ENCODE peak calls at places on chromosome 10, in four cellular contexts. H is suprapubic skin, C is dorsolateral prefrontal cortex, X is heart right ventricle. N is an unnamed sample.

GRCh38 chr10:71631007-71631859 is 88.3 kb downstream of the C10orf105 start:
- DNase-seq in H (no peak), X (no peak), C (no peak), N (no peak)

GRCh38 chr10:133205146-133205545 is 24.9 kb upstream of the UTF1 start:
- DNase-seq in H (no peak), X (no peak), C (no peak), N (no peak)

GRCh38 chr10:15585303-15585715 is 134.4 kb downstream of the ITGA8 start:
- DNase-seq in X (peak; percentile 46), C (peak; percentile 67), H (no peak), N (peak; percentile 1)

GRCh38 chr10:117884088-117884487 is 162.7 kb downstream of the RAB11FIP2 start:
- DNase-seq in H (no peak), X (no peak), C (no peak), N (no peak)

GRCh38 chr10:61791216-61791615 is 110.3 kb upstream of the ARID5B start:
- DNase-seq in C (no peak), H (no peak), X (no peak), N (no peak)

GRCh38 chr10:49220679-49221078 is 32.5 kb upstream of the TMEM273 start:
- DNase-seq in X (no peak), H (no peak), C (no peak), N (no peak)

GRCh38 chr10:17200035-17200884 is 1.2 kb downstream of the TRDMT1 start:
- DNase-seq in C (no peak), X (no peak), H (no peak), N (no peak)

GRCh38 chr10:50613150-50613549 is 10.6 kb downstream of the SGMS1 start:
- DNase-seq in C (no peak), X (no peak), H (no peak), N (no peak)

GRCh38 chr10:24723788-24724380 is at the start of gene ARHGAP21:
- DNase-seq in C (peak; percentile 79), X (peak; percentile 78), H (peak; percentile 87), N (no peak)

GRCh38 chr10:133391761-133392518 is 2.0 kb upstream of the MTG1 start:
- DNase-seq in H (no peak), C (peak; percentile 24), X (no peak), N (no peak)

GRCh38 chr10:50788951-50789904 is 49.5 kb downstream of the ASAH2B start:
- DNase-seq in C (no peak), X (no peak), H (no peak), N (no peak)

GRCh38 chr10:8539056-8539455 is 484.6 kb downstream of the GATA3 start:
- DNase-seq in X (no peak), C (no peak), H (no peak), N (no peak)

GRCh38 chr10:71270301-71270777 is 48.7 kb upstream of the SLC29A3 start:
- DNase-seq in X (peak; percentile 60), H (no peak), C (no peak), N (peak; percentile 72)

GRCh38 chr10:108789911-108790310 is 1133.4 kb downstream of the XPNPEP1 start:
- DNase-seq in H (no peak), X (no peak), C (no peak), N (no peak)

GRCh38 chr10:128764190-128764589 is 638.0 kb upstream of the MKI67 start:
- DNase-seq in H (no peak), X (no peak), C (no peak), N (no peak)

GRCh38 chr10:118472961-118473675 is 122.3 kb downstream of the PRLHR start:
- DNase-seq in H (no peak), X (no peak), C (no peak), N (no peak)

GRCh38 chr10:49359349-49360231 is 36.3 kb downstream of the DRGX start:
- DNase-seq in H (peak; percentile 59), X (peak; percentile 30), C (no peak), N (no peak)

GRCh38 chr10:110356628-110357245 is 52.0 kb upstream of the SMNDC1 start:
- DNase-seq in X (peak; percentile 59), C (no peak), H (no peak), N (no peak)

GRCh38 chr10:96930469-96930868 is 98.4 kb downstream of the LCOR start:
- DNase-seq in C (no peak), H (no peak), X (no peak), N (no peak)

GRCh38 chr10:104321226-104321625 is 17.0 kb downstream of the ITPRIP start:
- DNase-seq in C (no peak), H (no peak), X (peak; percentile 59), N (no peak)
- H3K27ac ChIP-seq in C (no peak overlapping the region), H (peak overlapping the region; percentile 93), X (peak overlapping the region; percentile 92), N (peak overlapping the region; percentile 85)

GRCh38 chr10:104892879-104893278 is 251.8 kb downstream of the SORCS3 start:
- DNase-seq in C (no peak), X (no peak), H (no peak), N (no peak)
- H3K27ac ChIP-seq in C (no peak overlapping the region), X (no peak overlapping the region), H (no peak overlapping the region), N (no peak overlapping the region)

DNA sequence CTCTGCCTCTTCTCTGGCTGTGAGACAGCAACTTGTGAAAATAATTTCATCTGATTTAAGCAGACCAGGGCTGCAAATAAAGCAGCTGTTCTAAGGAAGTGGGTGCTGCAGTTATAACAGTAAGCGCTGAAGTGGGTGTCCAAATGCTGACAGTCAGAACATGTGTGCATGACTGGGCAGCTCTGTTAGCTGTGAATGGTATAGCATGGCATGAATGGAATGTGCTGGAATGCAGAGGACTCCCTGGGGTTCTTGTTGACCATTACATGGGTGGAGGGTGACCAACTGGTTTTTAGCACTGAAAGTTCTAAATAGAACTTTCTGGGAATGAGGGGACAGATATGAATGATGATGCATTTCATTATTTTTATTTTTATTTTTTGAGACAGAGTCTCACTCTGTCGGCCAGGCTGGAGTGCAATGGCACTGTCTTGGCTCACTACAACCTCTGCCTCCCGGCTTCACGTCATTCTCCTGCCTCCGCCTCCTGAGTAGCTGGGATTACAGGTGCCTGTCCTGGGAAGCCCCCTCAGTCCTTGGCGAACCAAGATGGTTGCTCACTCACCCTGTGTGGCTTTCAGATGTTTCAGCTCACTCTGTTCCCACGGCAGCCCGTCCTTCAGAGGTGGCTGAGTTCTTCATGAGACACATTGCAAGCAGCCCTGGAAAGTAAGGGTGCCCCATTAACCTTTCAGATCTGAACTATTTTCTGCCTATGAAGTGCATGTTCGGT is 319.8 kb upstream of the PHYHIPL start:
- DNase-seq in X (peak; percentile 39), H (no peak), C (no peak), N (no peak)
- H3K27ac ChIP-seq in X (peak overlapping the region; percentile 71), H (peak overlapping the region; percentile 55), C (no peak overlapping the region), N (no peak overlapping the region)

GRCh38 chr10:106439366-106439765 is 725.1 kb downstream of the SORCS1 start:
- DNase-seq in H (no peak), C (no peak), X (no peak), N (no peak)
- H3K27ac ChIP-seq in H (no peak overlapping the region), C (no peak overlapping the region), X (no peak overlapping the region), N (no peak overlapping the region)

DNA sequence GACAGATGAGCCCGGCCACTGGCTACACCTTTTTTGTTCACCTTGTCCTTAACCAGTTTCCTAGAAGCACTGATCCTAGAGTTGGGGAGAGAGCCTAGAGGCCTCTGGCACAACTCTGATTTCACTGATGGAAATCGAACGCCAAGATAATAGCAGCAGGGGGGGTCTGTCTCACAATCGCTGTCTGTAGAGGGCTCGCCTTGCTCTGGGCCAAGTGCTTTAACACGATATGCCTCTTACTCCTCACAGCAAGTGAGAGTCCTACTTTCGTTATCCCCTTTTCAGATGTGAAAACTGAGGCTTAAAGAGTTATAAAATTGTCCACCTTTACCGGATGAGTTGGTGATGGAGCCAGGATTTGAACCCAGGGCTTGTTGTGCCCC is 487 bp downstream of the RASSF4 start:
- DNase-seq in C (no peak), H (no peak), X (no peak), N (no peak)
- H3K27ac ChIP-seq in C (peak overlapping the region; percentile 91), H (peak overlapping the region; percentile 85), X (peak overlapping the region; percentile 92), N (peak overlapping the region; percentile 97)

GRCh38 chr10:67923551-67923950 is 39.1 kb downstream of the SIRT1 start:
- DNase-seq in C (no peak), X (no peak), H (no peak), N (no peak)
- H3K27ac ChIP-seq in C (no peak overlapping the region), X (no peak overlapping the region), H (no peak overlapping the region), N (no peak overlapping the region)

DNA sequence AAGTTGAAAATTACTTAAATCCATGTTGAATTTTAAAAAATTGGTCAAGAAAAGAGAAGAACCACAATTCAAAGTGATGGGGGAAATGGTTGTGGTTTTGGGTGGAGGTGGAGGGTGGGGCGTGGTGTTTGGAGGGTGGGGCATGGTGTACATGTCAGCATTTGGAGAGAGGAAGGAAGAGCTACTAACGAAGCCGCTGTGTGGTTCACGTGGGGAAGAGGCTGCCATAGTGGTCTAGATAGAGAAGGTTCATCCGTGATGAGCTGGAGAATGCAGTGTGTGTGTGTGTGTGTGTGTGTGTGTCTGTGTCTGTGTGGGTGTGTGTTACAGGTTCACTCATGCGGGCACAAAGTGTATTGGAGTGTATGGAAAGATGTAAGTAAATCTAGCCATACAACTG is 6.1 kb upstream of the VCL start:
- DNase-seq in X (no peak), H (no peak), C (no peak), N (peak; percentile 93)
- H3K27ac ChIP-seq in X (no peak overlapping the region), H (no peak overlapping the region), C (no peak overlapping the region), N (peak overlapping the region; percentile 83)

DNA sequence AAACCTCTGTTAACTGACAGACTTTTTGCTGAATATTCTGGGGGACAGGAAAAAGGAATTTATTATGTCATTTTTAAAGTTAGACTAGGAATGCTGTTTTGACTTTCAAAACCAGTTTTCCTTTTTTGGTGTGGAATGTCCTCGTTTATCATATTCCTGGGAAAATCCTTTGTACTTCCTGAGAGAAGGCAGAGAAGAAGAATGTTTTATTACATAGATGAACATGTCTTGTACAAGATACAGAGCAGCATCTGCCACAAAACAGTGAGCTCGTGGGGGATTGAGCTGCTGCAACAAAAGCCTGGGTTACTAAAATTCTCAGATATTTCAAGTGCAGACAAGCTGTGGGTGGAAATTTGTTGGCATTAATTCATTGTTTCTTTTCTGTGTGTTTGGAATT is 20.2 kb downstream of the MCU start:
- DNase-seq in C (no peak), H (no peak), X (no peak), N (no peak)
- H3K27ac ChIP-seq in C (no peak overlapping the region), H (no peak overlapping the region), X (peak overlapping the region; percentile 38), N (no peak overlapping the region)

DNA sequence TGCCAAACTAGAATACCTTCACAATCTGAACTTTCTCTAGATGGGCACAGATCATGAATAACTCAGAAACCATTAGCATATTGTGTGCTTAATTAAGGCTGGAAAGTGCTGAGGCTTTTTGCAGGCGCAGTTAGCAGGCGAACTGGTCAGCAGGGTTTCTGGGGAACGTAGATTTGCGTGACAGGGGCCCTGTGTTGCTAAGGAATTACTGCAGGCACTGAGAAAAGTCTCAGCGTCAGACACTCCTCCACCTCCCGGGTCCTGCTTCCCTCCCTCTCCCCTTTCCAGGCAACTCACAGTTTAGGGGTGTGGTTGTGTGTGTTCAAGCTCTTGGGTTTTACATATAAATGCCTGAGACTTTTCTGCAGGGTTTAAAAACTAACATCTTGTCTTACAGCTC is 2.2 kb downstream of the MAP3K8 start:
- DNase-seq in H (no peak), C (no peak), X (peak; percentile 26), N (no peak)
- H3K27ac ChIP-seq in H (peak overlapping the region; percentile 100), C (peak overlapping the region; percentile 95), X (peak overlapping the region; percentile 99), N (peak overlapping the region; percentile 93)

N was measured in HL-60.